ENCODE peak calls at places on chromosomes 2 and 18, in six cellular contexts. P is glutamatergic neuron; O is cerebellum; W is astrocyte of the cerebellum; L is activated effector memory CD4-positive, alpha-beta T cell treated with anti-CD3 and anti-CD28 coated beads, Interleukin-2, amount 50 U/mL, for 16 hours; Q is myocyte. J is an unnamed sample.

GRCh38 chr2:80546766-80547165 is 242.2 kb upstream of the LRRTM1 start:
- DNase-seq in P (no peak), O (no peak), W (no peak), L (no peak), Q (no peak), J (no peak)

GRCh38 chr2:217944366-217944765 is 58.4 kb downstream of the TNS1 start:
- DNase-seq in P (no peak), O (no peak), W (no peak), L (no peak), Q (no peak), J (no peak)

GRCh38 chr2:24920813-24921441 is 890 bp upstream of the ADCY3 start:
- DNase-seq in P (peak; percentile 47), O (no peak), W (no peak), L (peak; percentile 71), Q (no peak), J (no peak)

GRCh38 chr2:96692094-96692971 is 47.5 kb downstream of the LMAN2L start:
- DNase-seq in P (no peak), O (no peak), W (no peak), L (peak; percentile 53), Q (no peak), J (no peak)

GRCh38 chr18:49849331-49850217 is 36.2 kb upstream of the ACAA2 start:
- DNase-seq in P (no peak), O (peak; percentile 68), W (peak; percentile 54), L (no peak), Q (peak; percentile 96), J (no peak)

GRCh38 chr18:58803978-58804377 is 60.7 kb upstream of the ZNF532 start:
- DNase-seq in P (no peak), O (no peak), W (no peak), L (no peak), Q (no peak), J (no peak)

GRCh38 chr2:85799215-85799956 is 45.6 kb downstream of the ATOH8 start:
- DNase-seq in P (no peak), O (peak; percentile 30), W (no peak), L (no peak), Q (no peak), J (no peak)

GRCh38 chr2:118013221-118013723 is 598 bp downstream of the CCDC93 start:
- DNase-seq in P (peak; percentile 54), O (peak; percentile 27), W (no peak), L (peak; percentile 78), Q (peak; percentile 36), J (no peak)

GRCh38 chr18:48832961-48833700 is 117.6 kb downstream of the SMAD7 start:
- DNase-seq in P (peak; percentile 13), O (no peak), W (peak; percentile 53), L (no peak), Q (peak; percentile 84), J (no peak)

GRCh38 chr2:221018262-221018661 is 553.8 kb downstream of the EPHA4 start:
- DNase-seq in P (no peak), O (no peak), W (no peak), L (no peak), Q (no peak), J (no peak)